ENCODE peak calls at places on chromosomes 2 and 18, in ten cellular contexts. N is HCT116; X is aorta; R is psoas muscle; V is neural progenitor cell; K is breast epithelium; C is naive thymus-derived CD4-positive, alpha-beta T cell; O is WERI-Rb-1; W is CD8-positive, alpha-beta T cell; G is MM.1S. L is an unnamed sample.

GRCh38 chr18:76588591-76589303 is 93.7 kb upstream of the ZNF516 start:
- DNase-seq in X (no peak), W (no peak), C (no peak), G (no peak), O (peak; percentile 69), V (peak; percentile 27), N (no peak), K (no peak), R (no peak), L (no peak)

GRCh38 chr2:141027221-141027620 is 1103.6 kb downstream of the LRP1B start:
- DNase-seq in C (no peak), G (no peak), N (no peak), K (no peak), R (no peak), X (no peak), O (no peak), V (no peak), W (no peak), L (no peak)

GRCh38 chr2:144509001-144509545 is 10.8 kb downstream of the ZEB2 start:
- DNase-seq in K (no peak), N (no peak), W (no peak), R (no peak), V (peak; percentile 63), C (no peak), X (no peak), G (no peak), O (no peak), L (no peak)

GRCh38 chr2:11097988-11098387 is 57.3 kb upstream of the SLC66A3 start:
- DNase-seq in X (no peak), W (no peak), K (no peak), N (no peak), G (no peak), O (no peak), C (no peak), R (no peak), V (no peak), L (no peak)

GRCh38 chr2:191481305-191482075 is 196.4 kb upstream of the NABP1 start:
- DNase-seq in W (no peak), N (no peak), C (no peak), K (no peak), G (no peak), V (no peak), X (no peak), O (no peak), R (no peak), L (no peak)

GRCh38 chr18:22705328-22705727 is 227.8 kb upstream of the RBBP8 start:
- DNase-seq in K (no peak), C (no peak), O (no peak), X (no peak), R (no peak), V (no peak), N (no peak), G (no peak), W (no peak), L (no peak)

GRCh38 chr2:164054651-164055050 is 318.8 kb upstream of the FIGN start:
- DNase-seq in V (no peak), X (no peak), G (no peak), W (no peak), R (no peak), K (no peak), C (no peak), N (no peak), O (peak; percentile 38), L (no peak)

GRCh38 chr2:227796044-227796780 is 17.4 kb upstream of the CCL20 start:
- DNase-seq in O (no peak), K (no peak), V (no peak), C (no peak), G (no peak), W (no peak), R (no peak), N (no peak), X (no peak), L (peak; percentile 65)

GRCh38 chr2:202690321-202690900 is 55.6 kb downstream of the FAM117B start:
- DNase-seq in K (no peak), W (no peak), N (no peak), C (no peak), O (no peak), X (no peak), R (no peak), V (no peak), G (no peak), L (no peak)

GRCh38 chr2:96926791-96927190 is 56.9 kb upstream of the SEMA4C start:
- DNase-seq in W (no peak), C (no peak), X (peak; percentile 38), V (no peak), R (no peak), G (no peak), K (no peak), N (no peak), O (no peak), L (no peak)

DNA sequence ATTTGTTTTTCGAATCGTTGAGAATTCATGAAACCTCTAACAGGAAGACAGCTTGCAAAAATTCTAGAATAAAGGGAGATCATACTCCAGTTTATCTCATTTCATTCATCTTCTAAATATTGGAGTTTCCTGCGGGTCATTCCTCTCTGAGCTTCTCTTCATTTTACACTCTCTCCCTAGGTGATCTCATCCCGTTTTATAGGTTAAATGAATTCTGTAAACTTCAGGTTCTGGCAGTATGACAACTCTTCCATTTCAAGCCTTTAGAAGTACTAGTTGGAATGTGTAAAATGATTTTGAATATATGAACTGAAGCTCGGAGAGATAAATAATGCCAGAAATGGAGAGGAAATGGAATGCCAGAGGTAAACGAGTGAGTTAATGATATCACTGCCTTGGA is 312.4 kb downstream of the METTL4 start:
- DNase-seq in G (no peak), N (no peak), K (no peak), O (no peak), V (no peak), C (no peak), R (no peak), X (no peak), W (no peak), L (no peak)
- H3K4me3 ChIP-seq in G (no peak overlapping the region), N (no peak overlapping the region), K (no peak overlapping the region), O (no peak overlapping the region), V (no peak overlapping the region), C (no peak overlapping the region), R (no peak overlapping the region), X (no peak overlapping the region), W (no peak overlapping the region), L (no peak overlapping the region)

DNA sequence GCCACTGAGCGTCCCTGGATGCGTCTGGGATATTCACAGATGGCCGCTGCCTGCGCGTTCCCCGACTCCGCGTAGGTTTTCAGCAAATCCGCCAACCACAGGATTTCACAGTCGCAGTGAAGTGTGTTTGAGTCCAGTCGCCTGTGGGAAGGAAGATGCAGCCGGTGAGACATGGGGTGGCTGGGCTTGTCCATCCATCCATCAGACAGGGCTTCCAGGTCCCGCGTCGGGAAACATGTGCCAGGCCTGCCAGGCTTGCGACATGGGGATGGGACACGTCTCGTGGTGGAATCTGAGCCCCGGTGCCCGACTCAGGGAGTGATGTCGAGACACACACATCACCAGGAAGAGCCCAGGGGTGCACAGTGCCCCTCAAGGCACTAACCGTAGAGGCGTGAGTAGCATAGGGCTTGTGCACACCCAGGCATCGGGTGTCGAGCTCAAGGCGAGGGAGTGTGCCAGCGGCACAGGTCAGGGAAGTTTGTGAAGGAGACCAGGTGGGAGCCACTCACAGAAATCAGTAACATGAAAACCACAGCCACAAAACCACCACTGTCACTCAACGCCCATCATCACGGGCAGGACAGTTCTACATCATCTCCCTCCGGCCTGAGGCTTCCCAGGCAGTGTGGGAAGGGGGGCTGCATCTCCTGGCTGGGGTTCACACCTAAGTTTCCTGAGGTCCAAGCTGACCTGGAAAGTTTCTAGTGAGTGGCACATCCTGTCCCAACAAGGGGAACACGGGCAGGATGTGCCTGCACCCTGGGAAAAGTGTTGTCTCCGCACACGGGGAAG is 63.9 kb downstream of the PXDN start:
- DNase-seq in R (peak; percentile 48), G (no peak), O (no peak), K (no peak), X (no peak), W (no peak), N (no peak), C (no peak), V (no peak), L (no peak)
- H3K27ac ChIP-seq in R (no peak overlapping the region), G (no peak overlapping the region), O (no peak overlapping the region), K (no peak overlapping the region), X (no peak overlapping the region), W (no peak overlapping the region), N (no peak overlapping the region), C (no peak overlapping the region), V (no peak overlapping the region), L (no peak overlapping the region)

GRCh38 chr2:159439421-159439820 is 152.9 kb upstream of the WDSUB1 start:
- DNase-seq in W (no peak), C (no peak), V (no peak), G (no peak), N (no peak), O (no peak), K (no peak), R (no peak), X (no peak), L (no peak)

GRCh38 chr2:159442159-159442852 is 155.8 kb upstream of the WDSUB1 start:
- DNase-seq in R (no peak), X (no peak), G (no peak), K (no peak), C (no peak), O (no peak), N (no peak), V (no peak), W (no peak), L (no peak)

GRCh38 chr2:159438284-159438683 is 151.8 kb upstream of the WDSUB1 start:
- DNase-seq in N (no peak), X (no peak), R (no peak), W (no peak), V (no peak), K (no peak), O (no peak), C (no peak), G (no peak), L (no peak)

GRCh38 chr2:159441182-159441581 is 154.7 kb upstream of the WDSUB1 start:
- DNase-seq in G (no peak), X (no peak), R (no peak), V (no peak), C (no peak), O (no peak), W (no peak), N (no peak), K (no peak), L (no peak)

DNA sequence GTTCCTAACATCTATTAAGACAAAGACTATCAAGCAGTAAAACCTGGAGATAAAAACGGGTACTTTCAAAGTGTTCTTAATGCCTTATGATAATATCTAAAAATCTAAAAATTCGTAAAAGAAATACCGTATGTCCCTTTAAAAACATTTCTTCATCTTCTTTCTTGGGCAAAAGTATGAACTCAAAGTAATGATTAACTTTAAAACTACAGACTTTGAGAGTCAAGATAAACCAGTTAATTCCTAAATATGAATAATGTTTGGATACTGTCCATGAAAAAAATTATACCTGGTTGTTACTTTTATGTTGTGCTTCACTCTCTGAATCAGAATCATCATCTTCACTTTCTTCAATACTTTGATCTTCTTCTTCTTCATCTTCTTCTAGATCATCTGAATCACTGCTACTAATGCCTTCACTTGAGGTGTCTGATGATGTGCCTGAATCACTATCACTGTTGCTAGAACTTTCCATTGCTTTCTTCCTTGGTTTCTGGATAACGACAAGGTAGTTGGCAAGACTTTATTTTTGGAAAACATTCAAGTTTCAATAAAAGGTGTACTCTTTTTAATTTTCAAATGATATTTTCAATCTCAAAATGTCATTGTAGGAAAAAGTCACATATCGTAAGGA is 152.3 kb upstream of the WDSUB1 start:
- DNase-seq in N (no peak), O (no peak), X (no peak), W (no peak), K (no peak), C (no peak), V (no peak), G (no peak), R (no peak), L (no peak)
- H3K36me3 ChIP-seq in N (no peaks in the 10 kb centered on the region), O (peaks cover 48% of the 10 kb centered on the region), X (no peaks in the 10 kb centered on the region), W (no peaks in the 10 kb centered on the region), K (no peaks in the 10 kb centered on the region), C (peaks cover 4% of the 10 kb centered on the region), V (peaks cover 20% of the 10 kb centered on the region), G (no peaks in the 10 kb centered on the region), R (no peaks in the 10 kb centered on the region), L (no peaks in the 10 kb centered on the region)

GRCh38 chr2:232418466-232419244 is 12.0 kb downstream of the ALPG start:
- DNase-seq in N (no peak), V (peak; percentile 66), G (no peak), C (no peak), R (no peak), X (no peak), K (no peak), O (peak; percentile 55), W (no peak), L (no peak)
- H3K4me3 ChIP-seq in N (no peak overlapping the region), V (peak overlapping the region; percentile 52), G (no peak overlapping the region), C (no peak overlapping the region), R (peak overlapping the region; percentile 50), X (no peak overlapping the region), K (peak overlapping the region; percentile 64), O (peak overlapping the region; percentile 46), W (no peak overlapping the region), L (peak overlapping the region; percentile 29)

L was measured in colonic mucosa.